ENCODE peak calls at places on chromosome 2, in ten cellular contexts. One of them, this sample, is unnamed.

GRCh38 chr2:160210599-160211138 is 10.6 kb upstream of the ITGB6 start:
- DNase-seq in mesendoderm: peak
- DNase-seq in neural progenitor cell: peak
- DNase-seq in substantia nigra: peak
- DNase-seq in renal cortical epithelial cell: peak
- DNase-seq in tibial nerve: peak
- DNase-seq in activated CD4-positive, alpha-beta T cell treated with anti-CD3 and anti-CD28 coated beads, Interleukin-2, amount 50 U/mL, for 1 hour: peak
- DNase-seq in coronary artery: no peak
- DNase-seq in non-pigmented ciliary epithelial cell: no peak
- DNase-seq in NCI-H1092: no peak
- DNase-seq in this sample: peak

GRCh38 chr2:224008702-224009261 is 30.3 kb downstream of the SERPINE2 start:
- DNase-seq in activated CD4-positive, alpha-beta T cell treated with anti-CD3 and anti-CD28 coated beads, Interleukin-2, amount 50 U/mL, for 1 hour: no peak
- DNase-seq in mesendoderm: peak
- DNase-seq in substantia nigra: no peak
- DNase-seq in NCI-H1092: no peak
- DNase-seq in non-pigmented ciliary epithelial cell: no peak
- DNase-seq in tibial nerve: no peak
- DNase-seq in neural progenitor cell: peak
- DNase-seq in coronary artery: no peak
- DNase-seq in renal cortical epithelial cell: no peak
- DNase-seq in this sample: no peak

GRCh38 chr2:64276417-64277095 is 132.3 kb upstream of the PELI1 start:
- DNase-seq in substantia nigra: no peak
- DNase-seq in NCI-H1092: no peak
- DNase-seq in tibial nerve: no peak
- DNase-seq in non-pigmented ciliary epithelial cell: no peak
- DNase-seq in activated CD4-positive, alpha-beta T cell treated with anti-CD3 and anti-CD28 coated beads, Interleukin-2, amount 50 U/mL, for 1 hour: no peak
- DNase-seq in coronary artery: no peak
- DNase-seq in neural progenitor cell: peak
- DNase-seq in mesendoderm: peak
- DNase-seq in renal cortical epithelial cell: peak
- DNase-seq in this sample: peak

GRCh38 chr2:89823556-89823955 is 1132.1 kb downstream of the RPIA start:
- DNase-seq in NCI-H1092: no peak
- DNase-seq in coronary artery: no peak
- DNase-seq in non-pigmented ciliary epithelial cell: no peak
- DNase-seq in mesendoderm: no peak
- DNase-seq in activated CD4-positive, alpha-beta T cell treated with anti-CD3 and anti-CD28 coated beads, Interleukin-2, amount 50 U/mL, for 1 hour: no peak
- DNase-seq in neural progenitor cell: no peak
- DNase-seq in substantia nigra: no peak
- DNase-seq in renal cortical epithelial cell: no peak
- DNase-seq in tibial nerve: no peak
- DNase-seq in this sample: no peak

GRCh38 chr2:241611062-241611461 is 25.9 kb downstream of the THAP4 start:
- DNase-seq in substantia nigra: no peak
- DNase-seq in NCI-H1092: no peak
- DNase-seq in renal cortical epithelial cell: no peak
- DNase-seq in tibial nerve: no peak
- DNase-seq in mesendoderm: no peak
- DNase-seq in coronary artery: no peak
- DNase-seq in non-pigmented ciliary epithelial cell: no peak
- DNase-seq in neural progenitor cell: no peak
- DNase-seq in activated CD4-positive, alpha-beta T cell treated with anti-CD3 and anti-CD28 coated beads, Interleukin-2, amount 50 U/mL, for 1 hour: no peak
- DNase-seq in this sample: no peak

GRCh38 chr2:27435628-27436027 is 6.6 kb upstream of the KRTCAP3 start:
- DNase-seq in non-pigmented ciliary epithelial cell: no peak
- DNase-seq in mesendoderm: no peak
- DNase-seq in substantia nigra: no peak
- DNase-seq in tibial nerve: no peak
- DNase-seq in renal cortical epithelial cell: no peak
- DNase-seq in activated CD4-positive, alpha-beta T cell treated with anti-CD3 and anti-CD28 coated beads, Interleukin-2, amount 50 U/mL, for 1 hour: no peak
- DNase-seq in NCI-H1092: no peak
- DNase-seq in neural progenitor cell: no peak
- DNase-seq in coronary artery: no peak
- DNase-seq in this sample: no peak

GRCh38 chr2:50613161-50613560 is 418.8 kb downstream of the NRXN1 start:
- DNase-seq in activated CD4-positive, alpha-beta T cell treated with anti-CD3 and anti-CD28 coated beads, Interleukin-2, amount 50 U/mL, for 1 hour: no peak
- DNase-seq in mesendoderm: no peak
- DNase-seq in NCI-H1092: no peak
- DNase-seq in tibial nerve: no peak
- DNase-seq in non-pigmented ciliary epithelial cell: no peak
- DNase-seq in substantia nigra: no peak
- DNase-seq in coronary artery: no peak
- DNase-seq in renal cortical epithelial cell: no peak
- DNase-seq in neural progenitor cell: no peak
- DNase-seq in this sample: no peak

GRCh38 chr2:217331577-217332139 is 471.8 kb upstream of the TNP1 start:
- DNase-seq in NCI-H1092: no peak
- DNase-seq in mesendoderm: peak
- DNase-seq in non-pigmented ciliary epithelial cell: peak
- DNase-seq in substantia nigra: no peak
- DNase-seq in tibial nerve: no peak
- DNase-seq in neural progenitor cell: no peak
- DNase-seq in coronary artery: no peak
- DNase-seq in activated CD4-positive, alpha-beta T cell treated with anti-CD3 and anti-CD28 coated beads, Interleukin-2, amount 50 U/mL, for 1 hour: no peak
- DNase-seq in renal cortical epithelial cell: peak
- DNase-seq in this sample: peak

GRCh38 chr2:234453216-234453615 is 43.7 kb downstream of the ARL4C start:
- DNase-seq in activated CD4-positive, alpha-beta T cell treated with anti-CD3 and anti-CD28 coated beads, Interleukin-2, amount 50 U/mL, for 1 hour: peak
- DNase-seq in substantia nigra: no peak
- DNase-seq in mesendoderm: no peak
- DNase-seq in neural progenitor cell: no peak
- DNase-seq in renal cortical epithelial cell: no peak
- DNase-seq in coronary artery: no peak
- DNase-seq in non-pigmented ciliary epithelial cell: no peak
- DNase-seq in NCI-H1092: no peak
- DNase-seq in tibial nerve: no peak
- DNase-seq in this sample: no peak

GRCh38 chr2:18129348-18129747 is 250.9 kb downstream of the KCNS3 start:
- DNase-seq in tibial nerve: no peak
- DNase-seq in NCI-H1092: no peak
- DNase-seq in mesendoderm: no peak
- DNase-seq in activated CD4-positive, alpha-beta T cell treated with anti-CD3 and anti-CD28 coated beads, Interleukin-2, amount 50 U/mL, for 1 hour: no peak
- DNase-seq in neural progenitor cell: no peak
- DNase-seq in renal cortical epithelial cell: no peak
- DNase-seq in non-pigmented ciliary epithelial cell: no peak
- DNase-seq in substantia nigra: no peak
- DNase-seq in coronary artery: no peak
- DNase-seq in this sample: no peak